ENCODE peak calls at places on chromosomes 11 and 22, in five cellular contexts. C, U, P, A and R are unnamed samples.

GRCh38 chr11:69635804-69636511 is 5.0 kb upstream of the CCND1 start:
- DNase-seq in A (no peak), P (no peak), C (peak), U (no peak), R (no peak)

GRCh38 chr22:43515902-43516301 is 104.1 kb downstream of the MPPED1 start:
- DNase-seq in P (no peak), C (no peak), U (no peak), A (no peak), R (no peak)

GRCh38 chr11:108486331-108486730 is 11.9 kb downstream of the POGLUT3 start:
- DNase-seq in C (no peak), A (no peak), P (no peak), U (no peak), R (no peak)

GRCh38 chr22:35308480-35308945 is 8.8 kb downstream of the TOM1 start:
- DNase-seq in C (peak), P (no peak), U (peak), A (no peak), R (no peak)

GRCh38 chr11:6285019-6285418 is 25.4 kb downstream of the CCKBR start:
- DNase-seq in A (no peak), P (no peak), C (no peak), U (no peak), R (no peak)

GRCh38 chr11:28524098-28524497 is 415.9 kb downstream of the METTL15 start:
- DNase-seq in C (no peak), U (no peak), A (no peak), P (no peak), R (no peak)

GRCh38 chr22:26169312-26170111 is at the start of gene SEZ6L:
- DNase-seq in A (no peak), P (no peak), U (no peak), C (peak), R (no peak)

GRCh38 chr11:64858467-64859401 is 14.3 kb upstream of the CDC42BPG start:
- DNase-seq in C (no peak), P (no peak), A (no peak), U (no peak), R (peak)

GRCh38 chr11:70478194-70478890 is 80.0 kb downstream of the CTTN start:
- DNase-seq in U (no peak), P (no peak), A (no peak), C (no peak), R (no peak)

GRCh38 chr22:42459273-42460040 is 27.3 kb upstream of the NFAM1 start:
- DNase-seq in P (no peak), U (no peak), C (no peak), A (no peak), R (no peak)

GRCh38 chr11:13983081-13983751 is 20.7 kb downstream of the SPON1 start:
- DNase-seq in A (no peak), C (no peak), P (no peak), U (no peak), R (no peak)

GRCh38 chr11:12623869-12624268 is 50.4 kb upstream of the TEAD1 start:
- DNase-seq in P (no peak), C (no peak), U (no peak), A (no peak), R (no peak)

GRCh38 chr22:39592104-39593060 is 21.8 kb downstream of the CACNA1I start:
- DNase-seq in U (no peak), P (peak), A (peak), C (no peak), R (no peak)

GRCh38 chr11:67158241-67158640 is 39.2 kb downstream of the KDM2A start:
- DNase-seq in U (no peak), A (no peak), C (no peak), P (no peak), R (no peak)

GRCh38 chr22:19632671-19633148 is 81.6 kb upstream of the SEPTIN5 start:
- DNase-seq in C (no peak), P (peak), U (no peak), A (no peak), R (no peak)

GRCh38 chr22:29205598-29206371 is at the start of gene EMID1:
- DNase-seq in A (peak), U (no peak), C (peak), P (peak), R (peak)

GRCh38 chr22:39283312-39284141 is 35.9 kb downstream of the RPL3 start:
- DNase-seq in A (peak), C (no peak), U (no peak), P (no peak), R (no peak)

GRCh38 chr11:95659088-95659487 is 130.5 kb downstream of the FAM76B start:
- DNase-seq in P (peak), C (no peak), U (no peak), A (no peak), R (no peak)

GRCh38 chr22:37790234-37790633 is 17.5 kb upstream of the GCAT start:
- DNase-seq in C (no peak), A (no peak), P (no peak), U (no peak), R (no peak)

GRCh38 chr11:65743928-65744698 is 23.5 kb upstream of the RNASEH2C start:
- DNase-seq in U (no peak), A (peak), C (no peak), P (peak), R (no peak)

GRCh38 chr11:78415338-78415737 is 2.3 kb downstream of the GAB2 start:
- DNase-seq in C (no peak), P (no peak), U (no peak), A (no peak), R (no peak)

GRCh38 chr11:129546266-129546665 is 170.6 kb downstream of the BARX2 start:
- DNase-seq in U (no peak), P (no peak), A (no peak), C (no peak), R (no peak)

GRCh38 chr11:65645710-65646109 is 7.8 kb downstream of the SIPA1 start:
- DNase-seq in C (no peak), A (no peak), U (no peak), P (no peak), R (no peak)

GRCh38 chr22:45101828-45102227 is 61.9 kb upstream of the NUP50 start:
- DNase-seq in U (no peak), C (peak), P (peak), A (no peak), R (no peak)

GRCh38 chr11:61505640-61506155 is 2.9 kb upstream of the LRRC10B start:
- DNase-seq in C (no peak), U (no peak), P (peak), A (no peak), R (no peak)

GRCh38 chr11:9076046-9076445 is 15.4 kb downstream of the SCUBE2 start:
- DNase-seq in A (no peak), C (no peak), P (no peak), U (no peak), R (no peak)

GRCh38 chr11:13105237-13105844 is 96.2 kb downstream of the RASSF10 start:
- DNase-seq in C (no peak), U (no peak), P (no peak), A (no peak), R (no peak)

GRCh38 chr11:70089631-70090030 is 11.5 kb downstream of the ANO1 start:
- DNase-seq in C (no peak), U (no peak), P (peak), A (no peak), R (no peak)

DNA sequence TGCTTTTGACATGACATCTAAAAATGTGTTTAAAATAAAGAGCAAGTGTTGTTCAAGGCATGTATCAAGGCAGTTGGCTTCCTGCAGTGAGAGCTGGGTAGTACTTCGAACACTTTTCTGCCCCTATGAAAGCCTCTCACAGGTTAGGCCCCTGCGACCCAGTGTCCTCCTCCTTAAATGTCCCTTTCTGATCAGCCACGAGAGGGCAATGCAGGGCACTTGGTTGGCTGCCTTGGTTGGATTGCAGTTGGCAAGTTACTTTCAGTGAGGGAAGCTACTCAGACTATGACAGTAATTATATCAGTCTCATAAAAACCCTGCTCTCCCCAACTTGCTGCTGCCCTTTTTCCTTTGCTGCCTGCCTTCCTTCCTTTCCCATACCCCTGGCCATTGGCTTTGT is 743.8 kb downstream of the NTM start:
- DNase-seq in A (no peak), C (peak), P (peak), U (no peak), R (no peak)
- TF ChIP-seq CTCF in A (no peak), C (no peak), P (peak), U (peak), R (no peak)

GRCh38 chr11:133898031-133898769 is 52.9 kb upstream of the SPATA19 start:
- DNase-seq in C (no peak), A (no peak), P (no peak), U (peak), R (no peak)
- TF ChIP-seq CTCF in C (no peak), A (no peak), P (no peak), U (no peak), R (no peak)

GRCh38 chr11:106302416-106302815 is 225.0 kb downstream of the AASDHPPT start:
- DNase-seq in P (no peak), U (no peak), C (no peak), A (no peak), R (no peak)

GRCh38 chr11:106305458-106305857 is 228.0 kb downstream of the AASDHPPT start:
- DNase-seq in P (peak), U (no peak), A (peak), C (no peak), R (no peak)

GRCh38 chr11:106309070-106309684 is 231.7 kb downstream of the AASDHPPT start:
- DNase-seq in P (no peak), C (no peak), U (no peak), A (no peak), R (no peak)

GRCh38 chr11:106304274-106304673 is 226.8 kb downstream of the AASDHPPT start:
- DNase-seq in C (no peak), A (no peak), U (no peak), P (peak), R (no peak)

GRCh38 chr11:106306942-106307341 is 229.5 kb downstream of the AASDHPPT start:
- DNase-seq in C (no peak), A (no peak), P (peak), U (no peak), R (no peak)
- TF ChIP-seq CTCF in C (no peak), A (peak), P (peak), U (no peak), R (no peak)

GRCh38 chr11:17563961-17564686 is 17.1 kb downstream of the OTOG start:
- DNase-seq in U (peak), P (no peak), C (no peak), A (no peak), R (peak)

GRCh38 chr11:17561111-17561415 is 14.0 kb downstream of the OTOG start:
- DNase-seq in U (peak), P (no peak), C (no peak), A (no peak), R (peak)

GRCh38 chr11:17564687-17565042 is 17.6 kb downstream of the OTOG start:
- DNase-seq in C (no peak), P (no peak), U (no peak), A (no peak), R (no peak)

GRCh38 chr11:17561466-17562001 is 14.5 kb downstream of the OTOG start:
- DNase-seq in C (no peak), U (peak), A (no peak), P (no peak), R (no peak)

GRCh38 chr11:17563248-17563647 is 16.2 kb downstream of the OTOG start:
- DNase-seq in P (peak), A (no peak), U (peak), C (no peak), R (no peak)
- TF ChIP-seq CTCF in P (no peak), A (no peak), U (no peak), C (no peak), R (no peak)

GRCh38 chr11:10857604-10858504 is at the start of gene ZBED5:
- DNase-seq in P (peak), C (peak), U (peak), A (peak), R (peak)
- TF ChIP-seq CTCF in P (peak), C (no peak), U (peak), A (no peak), R (no peak)